ENCODE peak calls at places on chromosomes 12 and 14, in seven cellular contexts. Z, R, K, A, S, N and T are unnamed samples.

GRCh38 chr12:2292560-2292959 is 239.8 kb downstream of the CACNA1C start:
- DNase-seq in Z (no peak), R (no peak), K (no peak), A (no peak), S (no peak), N (peak; percentile 93), T (no peak)

GRCh38 chr12:52119398-52120254 is 40.1 kb downstream of the SMIM41 start:
- DNase-seq in Z (peak; percentile 21), R (no peak), K (no peak), A (peak; percentile 30), S (peak; percentile 26), N (peak; percentile 17), T (peak; percentile 27)

GRCh38 chr14:94543450-94544123 is 17.7 kb upstream of the SERPINA4 start:
- DNase-seq in Z (no peak), R (no peak), K (no peak), A (no peak), S (no peak), N (no peak), T (no peak)

GRCh38 chr14:33806905-33807304 is 144.0 kb downstream of the EGLN3 start:
- DNase-seq in Z (no peak), R (no peak), K (no peak), A (no peak), S (no peak), N (no peak), T (no peak)

GRCh38 chr14:68020999-68021663 is 201.6 kb downstream of the RAD51B start:
- DNase-seq in Z (no peak), R (no peak), K (no peak), A (no peak), S (no peak), N (no peak), T (no peak)

GRCh38 chr12:105382771-105383632 is 52.5 kb downstream of the C12orf75 start:
- DNase-seq in Z (no peak), R (peak; percentile 27), K (no peak), A (peak; percentile 54), S (peak; percentile 54), N (peak; percentile 77), T (peak; percentile 63)

GRCh38 chr14:88194531-88194930 is 128.5 kb downstream of the KCNK10 start:
- DNase-seq in Z (no peak), R (no peak), K (no peak), A (no peak), S (no peak), N (no peak), T (no peak)

GRCh38 chr14:49997991-49998390 is 105.1 kb downstream of the ARF6 start:
- DNase-seq in Z (no peak), R (no peak), K (no peak), A (no peak), S (no peak), N (no peak), T (no peak)

GRCh38 chr12:52130695-52131094 is 51.2 kb downstream of the SMIM41 start:
- DNase-seq in Z (no peak), R (no peak), K (no peak), A (no peak), S (no peak), N (no peak), T (no peak)

GRCh38 chr12:48198619-48198973 is 4.5 kb downstream of the OR10AD1 start:
- DNase-seq in Z (no peak), R (peak; percentile 34), K (no peak), A (no peak), S (no peak), N (peak; percentile 32), T (no peak)

GRCh38 chr14:50109342-50109741 is 7.0 kb downstream of the VCPKMT start:
- DNase-seq in Z (no peak), R (no peak), K (no peak), A (no peak), S (no peak), N (peak; percentile 24), T (no peak)

GRCh38 chr14:77039285-77040058 is 11.0 kb upstream of the IRF2BPL start:
- DNase-seq in Z (no peak), R (peak; percentile 39), K (no peak), A (no peak), S (no peak), N (peak; percentile 69), T (no peak)

GRCh38 chr12:132423251-132424117 is 66.5 kb upstream of the FBRSL1 start:
- DNase-seq in Z (no peak), R (no peak), K (no peak), A (no peak), S (no peak), N (no peak), T (no peak)

GRCh38 chr14:87153901-87154300 is 839.1 kb downstream of the GALC start:
- DNase-seq in Z (no peak), R (no peak), K (no peak), A (no peak), S (no peak), N (no peak), T (no peak)

GRCh38 chr14:95597784-95598204 is 62.9 kb downstream of the GLRX5 start:
- DNase-seq in Z (no peak), R (no peak), K (no peak), A (no peak), S (no peak), N (peak; percentile 18), T (no peak)

GRCh38 chr14:33964599-33965317 is 13.9 kb upstream of the EGLN3 start:
- DNase-seq in Z (no peak), R (no peak), K (no peak), A (no peak), S (no peak), N (no peak), T (no peak)

GRCh38 chr12:64080319-64081008 is 141.6 kb downstream of the KICS2 start:
- DNase-seq in Z (no peak), R (no peak), K (no peak), A (no peak), S (no peak), N (no peak), T (no peak)

GRCh38 chr12:10067259-10067658 is 31.5 kb downstream of the CLEC1A start:
- DNase-seq in Z (no peak), R (no peak), K (no peak), A (no peak), S (no peak), N (peak; percentile 29), T (no peak)

GRCh38 chr14:66508846-66509621 is 1.1 kb downstream of the GPHN start:
- DNase-seq in Z (peak; percentile 30), R (peak; percentile 34), K (no peak), A (peak; percentile 47), S (peak; percentile 53), N (peak; percentile 39), T (peak; percentile 23)

GRCh38 chr12:112321277-112321676 is 61.0 kb downstream of the HECTD4 start:
- DNase-seq in Z (no peak), R (no peak), K (no peak), A (no peak), S (no peak), N (no peak), T (no peak)

GRCh38 chr12:92107621-92108131 is 38.0 kb downstream of the BTG1 start:
- DNase-seq in Z (no peak), R (no peak), K (no peak), A (no peak), S (no peak), N (no peak), T (no peak)

GRCh38 chr14:70045296-70045695 is 143.5 kb downstream of the SLC8A3 start:
- DNase-seq in Z (no peak), R (no peak), K (no peak), A (no peak), S (no peak), N (peak; percentile 3), T (no peak)

GRCh38 chr14:89625988-89626806 is 209.2 kb upstream of the FOXN3 start:
- DNase-seq in Z (no peak), R (no peak), K (no peak), A (no peak), S (no peak), N (no peak), T (no peak)

GRCh38 chr14:104196461-104197180 is 58.2 kb downstream of the KIF26A start:
- DNase-seq in Z (no peak), R (no peak), K (no peak), A (no peak), S (no peak), N (no peak), T (no peak)

GRCh38 chr12:96063046-96063445 is 27.7 kb upstream of the LTA4H start:
- DNase-seq in Z (no peak), R (no peak), K (no peak), A (peak; percentile 24), S (peak; percentile 38), N (peak; percentile 44), T (no peak)

GRCh38 chr12:47686645-47687240 is 19.1 kb downstream of the RPAP3 start:
- DNase-seq in Z (no peak), R (no peak), K (no peak), A (peak; percentile 34), S (peak; percentile 36), N (peak; percentile 65), T (no peak)

GRCh38 chr14:61132894-61133293 is 148.2 kb downstream of the TMEM30B start:
- DNase-seq in Z (no peak), R (no peak), K (no peak), A (no peak), S (no peak), N (no peak), T (no peak)

GRCh38 chr14:79705126-79705894 is 506.0 kb downstream of the DIO2 start:
- DNase-seq in Z (no peak), R (no peak), K (no peak), A (no peak), S (no peak), N (no peak), T (no peak)

GRCh38 chr14:50106178-50106577 is 10.2 kb downstream of the VCPKMT start:
- DNase-seq in Z (no peak), R (no peak), K (no peak), A (no peak), S (no peak), N (no peak), T (no peak)

GRCh38 chr14:51750542-51750941 is 98.8 kb downstream of the FRMD6 start:
- DNase-seq in Z (no peak), R (no peak), K (no peak), A (no peak), S (no peak), N (no peak), T (no peak)

GRCh38 chr12:99809921-99810320 is 162.4 kb downstream of the GARIN6 start:
- DNase-seq in Z (no peak), R (no peak), K (no peak), A (no peak), S (no peak), N (no peak), T (no peak)

GRCh38 chr12:79422060-79422812 is 268.5 kb downstream of the PAWR start:
- DNase-seq in Z (no peak), R (no peak), K (no peak), A (no peak), S (no peak), N (peak; percentile 56), T (no peak)

GRCh38 chr14:76811561-76811960 is 1.1 kb downstream of the ANGEL1 start:
- DNase-seq in Z (no peak), R (no peak), K (no peak), A (no peak), S (no peak), N (peak; percentile 46), T (no peak)